ENCODE peak calls at places on chromosome 22, in five cellular contexts. M is K562, G is A549, X is IMR-90, J is GM12878. I is an unnamed sample.

GRCh38 chr22:23859201-23859600 is 1.5 kb downstream of the SLC2A11 start:
- DNase-seq in J (no peak), M (no peak), X (no peak), G (no peak), I (no peak)

GRCh38 chr22:45906946-45907345 is 70.0 kb downstream of the WNT7B start:
- DNase-seq in J (no peak), X (no peak), M (no peak), G (no peak), I (no peak)

GRCh38 chr22:18091478-18091877 is 13.7 kb downstream of the PEX26 start:
- DNase-seq in J (no peak), X (no peak), G (no peak), M (no peak), I (no peak)

GRCh38 chr22:27637604-27638003 is 164.0 kb downstream of the MN1 start:
- DNase-seq in M (no peak), J (no peak), X (peak; percentile 28), G (no peak), I (no peak)

GRCh38 chr22:49768961-49769690 is 58.5 kb downstream of the BRD1 start:
- DNase-seq in M (no peak), G (no peak), X (peak; percentile 61), J (no peak), I (peak; percentile 40)

GRCh38 chr22:43136255-43136654 is 6.9 kb downstream of the MCAT start:
- DNase-seq in M (peak; percentile 35), G (peak; percentile 65), X (peak; percentile 30), J (no peak), I (peak; percentile 80)

GRCh38 chr22:46043816-46044717 is 67.1 kb upstream of the WNT7B start:
- DNase-seq in X (no peak), J (no peak), G (no peak), M (no peak), I (no peak)

GRCh38 chr22:39292561-39293074 is 26.8 kb downstream of the RPL3 start:
- DNase-seq in J (no peak), X (peak; percentile 92), G (peak; percentile 81), M (peak; percentile 84), I (no peak)

GRCh38 chr22:36867695-36868094 is 6.9 kb downstream of the NCF4 start:
- DNase-seq in M (no peak), J (no peak), X (no peak), G (no peak), I (no peak)

GRCh38 chr22:45413368-45414211 is at the start of the genes RIBC2 and SMC1B:
- DNase-seq in M (no peak), X (peak; percentile 57), J (peak; percentile 12), G (peak; percentile 82), I (no peak)

GRCh38 chr22:22752556-22753477 is 108.4 kb downstream of the GGTLC2 start:
- DNase-seq in G (no peak), J (no peak), X (peak; percentile 47), M (peak; percentile 61), I (no peak)

GRCh38 chr22:22752199-22752555 is 107.8 kb downstream of the GGTLC2 start:
- DNase-seq in G (no peak), X (no peak), M (no peak), J (no peak), I (no peak)

GRCh38 chr22:22750335-22751042 is 106.1 kb downstream of the GGTLC2 start:
- DNase-seq in M (no peak), G (no peak), J (no peak), X (no peak), I (no peak)

GRCh38 chr22:22749167-22749758 is 104.8 kb downstream of the GGTLC2 start:
- DNase-seq in J (no peak), X (no peak), G (no peak), M (peak; percentile 56), I (no peak)

DNA sequence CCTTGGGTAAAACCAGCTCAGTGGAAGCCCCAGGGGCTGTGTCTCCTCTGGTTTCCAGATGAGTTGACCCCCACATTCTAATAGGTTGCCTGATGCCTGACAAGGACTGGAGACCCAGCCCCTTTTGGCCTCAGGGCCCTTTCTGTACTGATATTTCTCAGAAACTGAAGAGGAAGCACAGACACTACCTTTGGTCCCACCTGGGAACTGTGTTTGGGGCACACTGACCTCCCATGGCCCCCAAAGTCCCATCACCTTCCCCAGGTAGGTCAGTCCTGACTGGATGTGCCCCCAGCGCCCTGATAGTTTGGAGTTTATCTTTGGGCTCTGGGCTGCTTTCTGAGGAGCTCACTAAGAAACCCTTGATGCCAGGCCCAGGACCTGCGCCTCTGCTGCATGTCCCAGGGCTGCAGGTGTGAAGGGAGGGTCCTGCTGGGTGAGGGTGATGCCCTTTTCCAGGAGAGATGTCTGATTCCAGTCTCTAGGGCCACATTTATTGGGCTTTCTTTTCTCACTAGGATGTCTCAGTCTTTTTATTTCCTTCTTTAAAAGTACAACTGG is 106.7 kb downstream of the GGTLC2 start:
- DNase-seq in G (no peak), J (no peak), X (no peak), M (no peak), I (no peak)
- TF ChIP-seq RCOR1 in G (no peak), J (no peak), X (no peak), M (no peak), I (no peak)

DNA sequence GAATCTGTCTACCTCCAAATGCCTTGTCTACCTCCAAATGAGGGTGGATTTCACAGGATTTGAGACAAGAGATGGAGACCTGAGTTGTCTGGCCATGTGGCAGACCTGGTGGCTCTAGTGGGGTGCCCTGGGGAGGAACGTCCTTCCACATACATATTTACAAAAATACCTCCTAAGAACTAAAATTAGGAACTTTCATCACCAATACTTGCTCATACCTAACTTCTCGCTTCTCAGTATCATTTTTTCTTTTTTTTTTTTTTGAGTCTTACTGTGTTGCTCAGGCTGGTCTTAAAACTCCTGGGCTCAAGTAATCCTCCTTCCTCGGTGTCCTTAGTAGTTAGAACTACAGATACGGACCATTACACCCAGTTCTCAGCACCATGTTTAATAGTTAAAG is 117.9 kb downstream of the MED15 start:
- DNase-seq in M (no peak), X (no peak), J (peak; percentile 27), G (no peak), I (no peak)
- TF ChIP-seq RCOR1 in M (no peak), X (no peak), J (no peak), G (no peak), I (no peak)

DNA sequence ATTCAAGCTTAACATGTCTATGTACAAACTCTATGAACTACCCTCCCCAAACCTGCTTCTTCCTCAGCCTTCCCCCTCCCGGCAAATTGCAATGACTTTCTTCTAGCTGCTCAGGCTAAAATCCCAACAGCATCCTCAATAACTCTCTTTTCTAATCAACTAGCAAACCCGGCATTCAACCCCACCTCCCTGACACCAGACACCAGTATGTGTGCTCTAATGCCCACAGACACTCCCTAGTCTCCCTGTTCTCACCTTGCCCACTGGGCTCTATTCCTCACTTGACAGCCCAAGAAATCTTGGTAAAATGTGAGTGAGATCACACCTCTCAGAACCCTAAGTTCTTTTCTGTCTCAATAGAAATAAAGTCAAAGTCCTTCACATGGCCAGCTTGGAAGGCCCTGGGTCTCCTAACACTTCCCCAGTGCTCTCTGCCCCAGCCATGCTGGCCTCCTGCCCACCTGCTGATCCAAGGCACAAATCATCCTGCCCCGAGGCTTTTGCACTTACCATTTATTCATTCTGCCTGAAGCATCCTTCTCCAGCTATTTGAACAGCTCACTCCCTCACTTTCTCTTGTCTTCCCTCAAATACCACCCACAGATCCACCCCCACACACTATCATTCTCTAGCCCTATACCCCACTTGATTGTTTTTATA is 26.3 kb downstream of the ISX start:
- DNase-seq in X (no peak), G (no peak), J (no peak), M (no peak), I (no peak)
- TF ChIP-seq RCOR1 in X (no peak), G (no peak), J (no peak), M (no peak), I (no peak)

DNA sequence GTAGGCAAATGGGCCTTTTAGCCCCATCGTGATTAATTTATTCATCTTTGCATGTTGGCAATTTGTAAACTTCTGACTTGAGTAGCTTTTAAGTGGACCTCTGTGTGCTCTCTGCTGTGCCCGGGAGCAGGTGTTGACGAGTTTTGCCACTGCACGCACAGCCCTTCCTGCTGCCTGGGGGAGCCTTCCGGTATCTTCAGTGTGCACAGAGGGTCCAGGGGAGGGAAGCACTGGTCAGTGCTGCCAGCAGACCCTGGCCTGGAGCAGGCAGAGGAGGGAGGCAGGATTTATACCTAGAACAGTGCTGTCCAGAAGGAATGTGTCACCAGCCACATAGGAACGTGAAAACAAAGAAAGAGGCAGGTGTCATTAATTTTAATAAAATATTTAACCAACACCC is 403.5 kb downstream of the TBC1D22A start:
- DNase-seq in M (no peak), X (no peak), G (no peak), J (no peak), I (no peak)
- TF ChIP-seq RCOR1 in M (no peak), X (no peak), G (no peak), J (no peak), I (no peak)

I was measured in SK-N-SH.